ENCODE peak calls at places on chromosomes 13 and 19, in six cellular contexts. One of them, this sample, is unnamed.

GRCh38 chr19:46082728-46083050 is 41.8 kb downstream of the IGFL3 start:
- DNase-seq in CD4-positive, CD25-positive, alpha-beta regulatory T cell: no peak
- DNase-seq in HFF-Myc: no peak
- DNase-seq in dorsolateral prefrontal cortex: no peak
- DNase-seq in skeletal muscle cell: no peak
- DNase-seq in CD8-positive, alpha-beta memory T cell: no peak
- DNase-seq in this sample: no peak

GRCh38 chr19:3700242-3701032 is at the start of gene PIP5K1C:
- DNase-seq in CD4-positive, CD25-positive, alpha-beta regulatory T cell: peak
- DNase-seq in HFF-Myc: no peak
- DNase-seq in dorsolateral prefrontal cortex: peak
- DNase-seq in skeletal muscle cell: peak
- DNase-seq in CD8-positive, alpha-beta memory T cell: peak
- DNase-seq in this sample: peak

GRCh38 chr13:103431880-103432279 is 365.7 kb upstream of the SLC10A2 start:
- DNase-seq in CD4-positive, CD25-positive, alpha-beta regulatory T cell: no peak
- DNase-seq in HFF-Myc: no peak
- DNase-seq in dorsolateral prefrontal cortex: no peak
- DNase-seq in skeletal muscle cell: no peak
- DNase-seq in CD8-positive, alpha-beta memory T cell: no peak
- DNase-seq in this sample: no peak

GRCh38 chr19:51976852-51977251 is 9.8 kb downstream of the ZNF350 start:
- DNase-seq in CD4-positive, CD25-positive, alpha-beta regulatory T cell: no peak
- DNase-seq in HFF-Myc: no peak
- DNase-seq in dorsolateral prefrontal cortex: no peak
- DNase-seq in skeletal muscle cell: no peak
- DNase-seq in CD8-positive, alpha-beta memory T cell: no peak
- DNase-seq in this sample: no peak

GRCh38 chr13:50999641-51000040 is 90.0 kb downstream of the RNASEH2B start:
- DNase-seq in CD4-positive, CD25-positive, alpha-beta regulatory T cell: no peak
- DNase-seq in HFF-Myc: no peak
- DNase-seq in dorsolateral prefrontal cortex: no peak
- DNase-seq in skeletal muscle cell: no peak
- DNase-seq in CD8-positive, alpha-beta memory T cell: no peak
- DNase-seq in this sample: no peak

GRCh38 chr13:42758515-42758914 is 22.9 kb upstream of the FAM216B start:
- DNase-seq in CD4-positive, CD25-positive, alpha-beta regulatory T cell: no peak
- DNase-seq in HFF-Myc: no peak
- DNase-seq in dorsolateral prefrontal cortex: no peak
- DNase-seq in skeletal muscle cell: no peak
- DNase-seq in CD8-positive, alpha-beta memory T cell: no peak
- DNase-seq in this sample: no peak

GRCh38 chr19:11192957-11193939 is 4.1 kb downstream of the KANK2 start:
- DNase-seq in CD4-positive, CD25-positive, alpha-beta regulatory T cell: no peak
- DNase-seq in HFF-Myc: no peak
- DNase-seq in dorsolateral prefrontal cortex: no peak
- DNase-seq in skeletal muscle cell: no peak
- DNase-seq in CD8-positive, alpha-beta memory T cell: no peak
- DNase-seq in this sample: no peak

GRCh38 chr13:42820450-42820849 is 39.1 kb downstream of the FAM216B start:
- DNase-seq in CD4-positive, CD25-positive, alpha-beta regulatory T cell: no peak
- DNase-seq in HFF-Myc: no peak
- DNase-seq in dorsolateral prefrontal cortex: no peak
- DNase-seq in skeletal muscle cell: no peak
- DNase-seq in CD8-positive, alpha-beta memory T cell: no peak
- DNase-seq in this sample: no peak

GRCh38 chr13:49620170-49620621 is 8.1 kb upstream of the ARL11 start:
- DNase-seq in CD4-positive, CD25-positive, alpha-beta regulatory T cell: no peak
- DNase-seq in HFF-Myc: no peak
- DNase-seq in dorsolateral prefrontal cortex: peak
- DNase-seq in skeletal muscle cell: no peak
- DNase-seq in CD8-positive, alpha-beta memory T cell: no peak
- DNase-seq in this sample: no peak

GRCh38 chr19:42323852-42324654 is 1.4 kb upstream of the MEGF8 start:
- DNase-seq in CD4-positive, CD25-positive, alpha-beta regulatory T cell: peak
- DNase-seq in HFF-Myc: no peak
- DNase-seq in dorsolateral prefrontal cortex: no peak
- DNase-seq in skeletal muscle cell: no peak
- DNase-seq in CD8-positive, alpha-beta memory T cell: no peak
- DNase-seq in this sample: no peak

GRCh38 chr13:113653264-113654174 is 4.5 kb downstream of the ATP4B start:
- DNase-seq in CD4-positive, CD25-positive, alpha-beta regulatory T cell: no peak
- DNase-seq in HFF-Myc: no peak
- DNase-seq in dorsolateral prefrontal cortex: peak
- DNase-seq in skeletal muscle cell: no peak
- DNase-seq in CD8-positive, alpha-beta memory T cell: no peak
- DNase-seq in this sample: no peak

GRCh38 chr13:93002071-93002470 is 224.5 kb upstream of the GPC6 start:
- DNase-seq in CD4-positive, CD25-positive, alpha-beta regulatory T cell: no peak
- DNase-seq in HFF-Myc: peak
- DNase-seq in dorsolateral prefrontal cortex: no peak
- DNase-seq in skeletal muscle cell: no peak
- DNase-seq in CD8-positive, alpha-beta memory T cell: no peak
- DNase-seq in this sample: no peak

GRCh38 chr13:52852444-52852843 is 4.0 kb upstream of the PCDH8 start:
- DNase-seq in CD4-positive, CD25-positive, alpha-beta regulatory T cell: no peak
- DNase-seq in HFF-Myc: no peak
- DNase-seq in dorsolateral prefrontal cortex: no peak
- DNase-seq in skeletal muscle cell: no peak
- DNase-seq in CD8-positive, alpha-beta memory T cell: no peak
- DNase-seq in this sample: no peak
- H3K4me3 ChIP-seq in CD4-positive, CD25-positive, alpha-beta regulatory T cell: no peak
- H3K4me3 ChIP-seq in HFF-Myc: no peak
- H3K4me3 ChIP-seq in dorsolateral prefrontal cortex: no peak
- H3K4me3 ChIP-seq in skeletal muscle cell: no peak
- H3K4me3 ChIP-seq in CD8-positive, alpha-beta memory T cell: no peak
- H3K4me3 ChIP-seq in this sample: no peak

GRCh38 chr19:33194527-33194883 is 375 bp downstream of the LRP3 start:
- DNase-seq in CD4-positive, CD25-positive, alpha-beta regulatory T cell: no peak
- DNase-seq in HFF-Myc: no peak
- DNase-seq in dorsolateral prefrontal cortex: no peak
- DNase-seq in skeletal muscle cell: no peak
- DNase-seq in CD8-positive, alpha-beta memory T cell: no peak
- DNase-seq in this sample: no peak
- H3K4me3 ChIP-seq in CD4-positive, CD25-positive, alpha-beta regulatory T cell: no peak
- H3K4me3 ChIP-seq in HFF-Myc: peak
- H3K4me3 ChIP-seq in dorsolateral prefrontal cortex: peak
- H3K4me3 ChIP-seq in skeletal muscle cell: peak
- H3K4me3 ChIP-seq in CD8-positive, alpha-beta memory T cell: no peak
- H3K4me3 ChIP-seq in this sample: peak

DNA sequence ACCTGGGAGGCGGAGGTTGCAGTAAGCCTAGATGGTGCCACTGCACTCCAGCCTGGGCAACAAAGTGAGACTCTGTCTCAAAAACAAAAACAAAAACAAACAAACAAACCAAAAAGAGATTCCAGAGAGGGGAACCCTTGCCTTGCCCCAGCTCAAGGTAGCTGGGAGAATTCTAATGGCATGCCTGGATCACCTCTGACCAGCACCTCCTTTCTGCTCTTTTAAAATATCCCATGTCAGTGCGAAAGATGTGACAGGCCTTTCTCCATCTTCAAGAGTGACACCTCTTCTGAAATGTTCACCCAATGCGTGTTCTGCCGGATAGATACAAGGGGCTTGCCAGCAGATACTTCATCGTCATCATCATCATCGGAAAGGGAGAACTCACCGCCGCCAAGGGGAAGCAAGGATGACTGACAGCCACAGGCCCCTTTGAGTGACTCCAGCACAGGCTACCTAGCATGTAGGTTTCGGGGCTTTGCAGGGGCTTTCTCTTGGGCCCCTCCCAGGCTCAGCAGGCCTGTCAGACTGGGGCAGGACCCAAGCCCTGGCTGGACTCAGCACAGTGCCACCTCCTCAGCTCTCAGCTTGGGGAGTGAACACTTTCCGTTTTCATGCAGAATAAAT is 18.9 kb upstream of the LRP3 start:
- DNase-seq in CD4-positive, CD25-positive, alpha-beta regulatory T cell: no peak
- DNase-seq in HFF-Myc: no peak
- DNase-seq in dorsolateral prefrontal cortex: no peak
- DNase-seq in skeletal muscle cell: no peak
- DNase-seq in CD8-positive, alpha-beta memory T cell: no peak
- DNase-seq in this sample: no peak
- H3K4me3 ChIP-seq in CD4-positive, CD25-positive, alpha-beta regulatory T cell: peak
- H3K4me3 ChIP-seq in HFF-Myc: peak
- H3K4me3 ChIP-seq in dorsolateral prefrontal cortex: no peak
- H3K4me3 ChIP-seq in skeletal muscle cell: no peak
- H3K4me3 ChIP-seq in CD8-positive, alpha-beta memory T cell: no peak
- H3K4me3 ChIP-seq in this sample: peak

GRCh38 chr19:1216756-1217155 is 11.2 kb downstream of the STK11 start:
- DNase-seq in CD4-positive, CD25-positive, alpha-beta regulatory T cell: no peak
- DNase-seq in HFF-Myc: no peak
- DNase-seq in dorsolateral prefrontal cortex: no peak
- DNase-seq in skeletal muscle cell: no peak
- DNase-seq in CD8-positive, alpha-beta memory T cell: no peak
- DNase-seq in this sample: no peak

GRCh38 chr19:1211494-1212234 is 6.1 kb downstream of the STK11 start:
- DNase-seq in CD4-positive, CD25-positive, alpha-beta regulatory T cell: no peak
- DNase-seq in HFF-Myc: no peak
- DNase-seq in dorsolateral prefrontal cortex: no peak
- DNase-seq in skeletal muscle cell: no peak
- DNase-seq in CD8-positive, alpha-beta memory T cell: no peak
- DNase-seq in this sample: no peak

GRCh38 chr19:1214862-1215731 is 9.5 kb downstream of the STK11 start:
- DNase-seq in CD4-positive, CD25-positive, alpha-beta regulatory T cell: no peak
- DNase-seq in HFF-Myc: no peak
- DNase-seq in dorsolateral prefrontal cortex: no peak
- DNase-seq in skeletal muscle cell: no peak
- DNase-seq in CD8-positive, alpha-beta memory T cell: no peak
- DNase-seq in this sample: no peak

GRCh38 chr19:1214299-1214861 is 8.8 kb downstream of the STK11 start:
- DNase-seq in CD4-positive, CD25-positive, alpha-beta regulatory T cell: no peak
- DNase-seq in HFF-Myc: no peak
- DNase-seq in dorsolateral prefrontal cortex: no peak
- DNase-seq in skeletal muscle cell: no peak
- DNase-seq in CD8-positive, alpha-beta memory T cell: no peak
- DNase-seq in this sample: no peak

DNA sequence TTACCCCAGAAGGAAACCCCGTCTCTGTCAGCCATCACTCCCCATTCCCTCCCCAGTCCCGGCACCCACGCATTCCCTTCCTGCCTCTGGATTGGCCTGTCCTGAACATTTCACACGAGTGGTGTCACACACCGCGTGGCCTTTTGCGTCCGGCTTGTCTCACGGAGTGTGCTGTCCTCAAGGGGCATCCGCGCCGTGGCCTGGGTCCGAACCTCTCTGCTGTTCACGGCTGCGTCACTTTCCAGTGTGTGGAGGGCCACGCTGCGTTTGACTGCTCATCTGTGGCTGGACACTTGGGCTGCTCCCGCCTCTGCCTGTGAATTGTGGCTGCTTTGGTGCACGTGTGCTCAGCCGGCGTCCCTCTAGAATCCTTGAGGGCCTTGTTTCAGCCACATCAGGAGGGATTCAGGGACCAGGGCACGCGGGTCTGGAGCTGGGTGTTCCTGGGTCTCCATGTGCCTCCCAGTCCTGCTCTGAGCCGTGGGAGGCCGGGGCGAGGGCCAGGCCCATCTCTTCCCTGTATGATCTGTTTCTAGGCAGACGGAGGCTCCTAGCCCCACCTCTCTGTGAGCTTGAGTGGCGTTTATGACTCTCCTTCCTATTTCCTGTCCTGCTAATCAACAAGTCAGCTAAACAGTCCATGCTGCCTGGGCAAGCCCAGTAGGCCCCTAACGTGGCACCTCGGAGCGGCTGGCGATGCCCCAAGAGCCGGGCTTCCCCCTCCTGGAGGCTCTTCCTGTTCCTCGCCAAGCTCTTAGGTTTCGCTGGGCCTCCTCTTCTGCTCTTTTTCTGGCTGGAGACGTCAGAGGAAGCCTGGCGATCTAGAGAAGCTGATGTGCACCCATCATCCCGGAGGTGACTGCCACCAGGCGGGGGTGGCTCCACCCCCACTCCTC is 8.1 kb downstream of the STK11 start:
- DNase-seq in CD4-positive, CD25-positive, alpha-beta regulatory T cell: peak
- DNase-seq in HFF-Myc: peak
- DNase-seq in dorsolateral prefrontal cortex: no peak
- DNase-seq in skeletal muscle cell: peak
- DNase-seq in CD8-positive, alpha-beta memory T cell: peak
- DNase-seq in this sample: no peak
- H3K4me3 ChIP-seq in CD4-positive, CD25-positive, alpha-beta regulatory T cell: peak
- H3K4me3 ChIP-seq in HFF-Myc: peak
- H3K4me3 ChIP-seq in dorsolateral prefrontal cortex: no peak
- H3K4me3 ChIP-seq in skeletal muscle cell: no peak
- H3K4me3 ChIP-seq in CD8-positive, alpha-beta memory T cell: no peak
- H3K4me3 ChIP-seq in this sample: no peak

This sample was measured in Panc1.